ENCODE peak calls at places on chromosomes 3 and 15, in seven cellular contexts. F is AG09309; J is naive thymus-derived CD4-positive, alpha-beta T cell; G is neural crest cell; Z is pancreas; X is foreskin fibroblast; B is NCI-H2171 treated with DMSO at 0.1 percent for 48 hours. U is an unnamed sample.
A peak's percentile ranks its signal among the peaks of the same experiment; 100 is the strongest.

GRCh38 chr3:9715764-9716437 is 12.3 kb downstream of the CPNE9 start:
- DNase-seq in X (peak; percentile 93), J (no peak), G (no peak), Z (no peak), F (peak; percentile 79), B (no peak), U (peak; percentile 87)

GRCh38 chr15:57994468-57995154 is 70.9 kb downstream of the ALDH1A2 start:
- DNase-seq in B (no peak), F (no peak), X (peak; percentile 75), Z (no peak), J (no peak), G (no peak), U (no peak)

GRCh38 chr3:81279481-81280273 is 481.8 kb downstream of the GBE1 start:
- DNase-seq in Z (no peak), X (peak; percentile 9), J (no peak), F (no peak), B (no peak), G (no peak), U (no peak)

GRCh38 chr3:150760431-150761200 is 2.4 kb downstream of the SIAH2 start:
- DNase-seq in X (no peak), B (no peak), F (no peak), Z (no peak), J (peak; percentile 56), G (no peak), U (no peak)

GRCh38 chr3:125367403-125368230 is 7.5 kb downstream of the ZNF148 start:
- DNase-seq in G (no peak), J (no peak), Z (no peak), X (peak; percentile 57), B (no peak), F (no peak), U (no peak)

GRCh38 chr15:35141743-35142356 is 56.8 kb upstream of the NANOGP8 start:
- DNase-seq in G (no peak), J (no peak), X (peak; percentile 83), F (peak; percentile 72), B (no peak), Z (no peak), U (peak; percentile 85)

GRCh38 chr15:75195122-75195765 is 6.4 kb upstream of the C15orf39 start:
- DNase-seq in Z (peak; percentile 85), G (peak; percentile 46), J (no peak), X (no peak), F (no peak), B (peak; percentile 75), U (no peak)

GRCh38 chr3:175977968-175978752 is 1119.0 kb downstream of the NAALADL2 start:
- DNase-seq in F (no peak), Z (peak; percentile 43), X (no peak), B (no peak), G (no peak), J (no peak), U (no peak)

GRCh38 chr3:100400424-100400781 is 486 bp downstream of the TOMM70 start:
- DNase-seq in B (peak; percentile 42), F (no peak), X (peak; percentile 25), J (no peak), G (peak; percentile 6), Z (no peak), U (no peak)

GRCh38 chr3:9898467-9899229 is 4.0 kb upstream of the IL17RE start:
- DNase-seq in X (no peak), G (no peak), Z (no peak), B (no peak), F (no peak), J (no peak), U (no peak)

GRCh38 chr3:122982202-122983185 is 45.1 kb downstream of the SEMA5B start:
- DNase-seq in F (no peak), X (no peak), Z (no peak), G (no peak), J (no peak), B (no peak), U (no peak)

GRCh38 chr3:66098436-66098835 is 59.7 kb upstream of the MAGI1 start:
- DNase-seq in X (peak; percentile 66), Z (no peak), F (peak; percentile 18), G (no peak), J (no peak), B (no peak), U (peak; percentile 23)

GRCh38 chr15:53197426-53197839 is 407.3 kb upstream of the ONECUT1 start:
- DNase-seq in X (peak; percentile 14), G (peak; percentile 76), J (peak; percentile 56), F (peak; percentile 1), B (peak; percentile 54), Z (peak; percentile 89), U (peak; percentile 3)

GRCh38 chr15:68846851-68847439 is 26.2 kb upstream of the ANP32A start:
- DNase-seq in X (no peak), Z (no peak), G (no peak), B (no peak), F (no peak), J (no peak), U (no peak)

GRCh38 chr15:67915374-67916050 is 75.7 kb upstream of the RNU6-1 start:
- DNase-seq in B (no peak), G (no peak), Z (peak; percentile 90), X (peak; percentile 12), J (no peak), F (no peak), U (no peak)

GRCh38 chr3:133833880-133834620 is 28.4 kb downstream of the SRPRB start:
- DNase-seq in Z (no peak), X (no peak), J (no peak), B (no peak), F (no peak), G (no peak), U (no peak)

GRCh38 chr15:65033659-65034269 is 4.3 kb upstream of the MTFMT start:
- DNase-seq in G (no peak), Z (no peak), B (peak; percentile 66), X (peak; percentile 83), F (no peak), J (no peak), U (peak; percentile 40)

GRCh38 chr3:5479229-5479799 is 291.8 kb downstream of the EDEM1 start:
- DNase-seq in Z (no peak), J (no peak), B (no peak), X (no peak), G (no peak), F (no peak), U (no peak)

GRCh38 chr3:33202581-33203457 is 15.8 kb downstream of the SUSD5 start:
- DNase-seq in G (no peak), J (no peak), B (no peak), F (no peak), Z (no peak), X (no peak), U (no peak)

GRCh38 chr15:70526221-70526973 is 237.0 kb downstream of the UACA start:
- DNase-seq in Z (no peak), X (peak; percentile 84), G (no peak), F (peak; percentile 63), J (no peak), B (peak; percentile 86), U (peak; percentile 34)

U was measured in fibroblast of the conjunctiva.